ENCODE peak calls at places on chromosomes 7 and 10, in ten cellular contexts. Q is kidney epithelial cell; H is posterior vena cava; T is activated effector memory CD4-positive, alpha-beta T cell treated with Interleukin-2 at 50 U/mL for 16 hours; C is NCI-H1048; G is GM13976; S is DMS153; W is NCI-H2081; E is activated gamma-delta T cell treated with anti-CD3 and anti-CD28 coated beads, Interleukin-2, amount 50 U/mL, for 16 hours; X is activated T-cell treated with anti-CD3 and anti-CD28 coated beads for 1 hour. P is an unnamed sample.

GRCh38 chr7:27587429-27587828 is 75.3 kb downstream of the HIBADH start:
- DNase-seq in Q (no peak), H (no peak), T (no peak), C (no peak), G (no peak), S (no peak), W (no peak), E (no peak), X (no peak), P (no peak)

GRCh38 chr7:5349437-5350173 is 66.9 kb downstream of the SLC29A4 start:
- DNase-seq in Q (no peak), H (no peak), T (no peak), C (no peak), G (no peak), S (no peak), W (no peak), E (no peak), X (no peak), P (no peak)

GRCh38 chr7:150964593-150965111 is 13.5 kb downstream of the KCNH2 start:
- DNase-seq in Q (no peak), H (no peak), T (no peak), C (no peak), G (no peak), S (peak), W (peak), E (no peak), X (no peak), P (no peak)

GRCh38 chr10:82245906-82246305 is 370.9 kb downstream of the NRG3 start:
- DNase-seq in Q (no peak), H (no peak), T (no peak), C (no peak), G (no peak), S (no peak), W (no peak), E (no peak), X (no peak), P (no peak)

GRCh38 chr7:132652507-132652906 is 76.2 kb upstream of the PLXNA4 start:
- DNase-seq in Q (no peak), H (no peak), T (no peak), C (no peak), G (no peak), S (no peak), W (no peak), E (no peak), X (no peak), P (no peak)

GRCh38 chr10:125153693-125154490 is 6.5 kb downstream of the CTBP2 start:
- DNase-seq in Q (no peak), H (no peak), T (no peak), C (no peak), G (no peak), S (no peak), W (no peak), E (no peak), X (no peak), P (no peak)

GRCh38 chr10:117424789-117425649 is 49.8 kb upstream of the PDZD8 start:
- DNase-seq in Q (no peak), H (no peak), T (no peak), C (no peak), G (no peak), S (no peak), W (no peak), E (no peak), X (no peak), P (no peak)

GRCh38 chr10:114026189-114027040 is 17.3 kb upstream of the ADRB1 start:
- DNase-seq in Q (peak), H (no peak), T (no peak), C (no peak), G (no peak), S (peak), W (no peak), E (no peak), X (no peak), P (no peak)

GRCh38 chr7:148701414-148701813 is 2.7 kb downstream of the CUL1 start:
- DNase-seq in Q (no peak), H (no peak), T (no peak), C (no peak), G (no peak), S (no peak), W (no peak), E (no peak), X (no peak), P (no peak)

GRCh38 chr10:43818687-43819086 is 170.0 kb upstream of the ZNF32 start:
- DNase-seq in Q (no peak), H (no peak), T (no peak), C (no peak), G (no peak), S (no peak), W (no peak), E (no peak), X (no peak), P (no peak)

GRCh38 chr7:30989824-30990140 is 26.0 kb downstream of the GHRHR start:
- DNase-seq in Q (no peak), H (no peak), T (no peak), C (no peak), G (no peak), S (no peak), W (no peak), E (no peak), X (no peak), P (no peak)

GRCh38 chr10:17905491-17905890 is 46.2 kb upstream of the SLC39A12 start:
- DNase-seq in Q (no peak), H (no peak), T (no peak), C (no peak), G (no peak), S (no peak), W (no peak), E (no peak), X (no peak), P (no peak)

GRCh38 chr10:102752934-102753664 is 9.4 kb downstream of the WBP1L start:
- DNase-seq in Q (no peak), H (no peak), T (no peak), C (no peak), G (peak), S (no peak), W (no peak), E (peak), X (no peak), P (no peak)

GRCh38 chr10:102400061-102400460 is 4.6 kb downstream of the NFKB2 start:
- DNase-seq in Q (no peak), H (no peak), T (no peak), C (no peak), G (no peak), S (no peak), W (no peak), E (no peak), X (no peak), P (no peak)

GRCh38 chr10:43606323-43607198 is at the start of gene ZNF485:
- DNase-seq in Q (no peak), H (peak), T (peak), C (peak), G (peak), S (peak), W (peak), E (peak), X (peak), P (peak)

GRCh38 chr10:84766923-84767322 is 438.5 kb downstream of the CCSER2 start:
- DNase-seq in Q (no peak), H (no peak), T (no peak), C (no peak), G (no peak), S (no peak), W (no peak), E (no peak), X (no peak), P (no peak)

GRCh38 chr10:6716521-6716920 is 136.4 kb upstream of the PRKCQ start:
- DNase-seq in Q (no peak), H (no peak), T (no peak), C (no peak), G (no peak), S (no peak), W (no peak), E (no peak), X (no peak), P (no peak)

GRCh38 chr10:68811367-68812009 is 15.8 kb upstream of the STOX1 start:
- DNase-seq in Q (no peak), H (no peak), T (no peak), C (no peak), G (no peak), S (no peak), W (no peak), E (no peak), X (no peak), P (no peak)

GRCh38 chr7:105352018-105352612 is 36.6 kb downstream of the SRPK2 start:
- DNase-seq in Q (peak), H (peak), T (peak), C (peak), G (peak), S (no peak), W (no peak), E (peak), X (no peak), P (peak)

GRCh38 chr7:140242057-140243031 is 65.6 kb upstream of the KDM7A start:
- DNase-seq in Q (no peak), H (peak), T (no peak), C (no peak), G (no peak), S (peak), W (peak), E (no peak), X (no peak), P (no peak)

GRCh38 chr10:44369296-44369695 is 15.6 kb downstream of the CXCL12 start:
- DNase-seq in Q (no peak), H (peak), T (no peak), C (no peak), G (no peak), S (no peak), W (no peak), E (no peak), X (no peak), P (no peak)

GRCh38 chr10:13686331-13686752 is 99.6 kb downstream of the PRPF18 start:
- DNase-seq in Q (no peak), H (peak), T (no peak), C (no peak), G (no peak), S (peak), W (no peak), E (no peak), X (no peak), P (peak)

GRCh38 chr7:2063562-2064360 is 169.0 kb downstream of the MAD1L1 start:
- DNase-seq in Q (no peak), H (no peak), T (no peak), C (no peak), G (no peak), S (peak), W (no peak), E (no peak), X (no peak), P (peak)

GRCh38 chr10:112963835-112964234 is 13.8 kb downstream of the TCF7L2 start:
- DNase-seq in Q (no peak), H (no peak), T (no peak), C (no peak), G (no peak), S (no peak), W (no peak), E (no peak), X (no peak), P (no peak)

GRCh38 chr10:130809761-130810515 is 501.6 kb downstream of the TCERG1L start:
- DNase-seq in Q (no peak), H (peak), T (no peak), C (no peak), G (no peak), S (no peak), W (no peak), E (no peak), X (no peak), P (no peak)

GRCh38 chr7:4665661-4666060 is 16.4 kb upstream of the FOXK1 start:
- DNase-seq in Q (no peak), H (no peak), T (no peak), C (no peak), G (no peak), S (no peak), W (no peak), E (no peak), X (no peak), P (no peak)

GRCh38 chr7:27677912-27678612 is 15.4 kb upstream of the HIBADH start:
- DNase-seq in Q (peak), H (no peak), T (no peak), C (no peak), G (no peak), S (no peak), W (no peak), E (no peak), X (no peak), P (no peak)

GRCh38 chr7:50309736-50310135 is 5.2 kb downstream of the IKZF1 start:
- DNase-seq in Q (no peak), H (no peak), T (no peak), C (no peak), G (no peak), S (no peak), W (no peak), E (no peak), X (no peak), P (no peak)

GRCh38 chr10:71303569-71303907 is 15.5 kb upstream of the SLC29A3 start:
- DNase-seq in Q (no peak), H (no peak), T (no peak), C (no peak), G (no peak), S (no peak), W (no peak), E (no peak), X (no peak), P (no peak)

P was measured in hippocampal formation.